ENCODE peak calls at places on chromosomes 1 and 21, in six cellular contexts. C is psoas muscle, V is caudate nucleus, H is adrenal gland, P is A549, M is NAMALWA. B is an unnamed sample.

GRCh38 chr1:165424454-165425283 is 20.3 kb downstream of the RXRG start:
- DNase-seq in C (peak; percentile 60), V (peak; percentile 16), H (no peak), P (no peak), M (no peak), B (peak; percentile 76)

GRCh38 chr1:84758968-84759491 is 68.8 kb upstream of the SSX2IP start:
- DNase-seq in C (no peak), V (peak; percentile 36), H (peak; percentile 34), P (no peak), M (no peak), B (no peak)

GRCh38 chr1:62230724-62231123 is 36.1 kb downstream of the L1TD1 start:
- DNase-seq in C (no peak), V (no peak), H (no peak), P (peak; percentile 30), M (no peak), B (no peak)

GRCh38 chr1:12542596-12543592 is 75.1 kb downstream of the DHRS3 start:
- DNase-seq in C (no peak), V (no peak), H (no peak), P (no peak), M (no peak), B (peak; percentile 6)

GRCh38 chr1:36673207-36673606 is 190.5 kb upstream of the CSF3R start:
- DNase-seq in C (no peak), V (no peak), H (no peak), P (no peak), M (no peak), B (no peak)

GRCh38 chr1:18938008-18938706 is 18.3 kb downstream of the IFFO2 start:
- DNase-seq in C (no peak), V (no peak), H (peak; percentile 72), P (no peak), M (no peak), B (no peak)

GRCh38 chr1:222928212-222928611 is 113.4 kb downstream of the DISP1 start:
- DNase-seq in C (peak; percentile 64), V (peak; percentile 17), H (peak; percentile 74), P (no peak), M (no peak), B (peak; percentile 82)

GRCh38 chr1:200491097-200491496 is 81.3 kb upstream of the ZNF281 start:
- DNase-seq in C (no peak), V (no peak), H (no peak), P (no peak), M (no peak), B (no peak)

GRCh38 chr21:41185802-41186201 is 17.8 kb downstream of the BACE2 start:
- DNase-seq in C (no peak), V (no peak), H (no peak), P (no peak), M (no peak), B (no peak)

GRCh38 chr1:24417681-24418080 is 2.1 kb downstream of the NIPAL3 start:
- DNase-seq in C (no peak), V (no peak), H (no peak), P (no peak), M (no peak), B (no peak)

GRCh38 chr1:48870596-48870995 is 93.9 kb upstream of the BEND5 start:
- DNase-seq in C (no peak), V (no peak), H (no peak), P (no peak), M (peak; percentile 43), B (no peak)

GRCh38 chr1:111221633-111222286 is 5.8 kb upstream of the CHI3L2 start:
- DNase-seq in C (no peak), V (no peak), H (no peak), P (no peak), M (peak; percentile 81), B (no peak)

GRCh38 chr1:172447641-172448040 is 3.8 kb upstream of the PIGC start:
- DNase-seq in C (no peak), V (no peak), H (peak; percentile 28), P (no peak), M (no peak), B (no peak)

GRCh38 chr1:109907190-109907774 is 3.4 kb upstream of the CSF1 start:
- DNase-seq in C (no peak), V (no peak), H (no peak), P (no peak), M (no peak), B (no peak)

GRCh38 chr1:109425391-109425790 is 857 bp downstream of the PSMA5 start:
- DNase-seq in C (no peak), V (no peak), H (no peak), P (no peak), M (peak; percentile 77), B (no peak)

GRCh38 chr1:40432644-40433385 is 17.5 kb upstream of the ZFP69B start:
- DNase-seq in C (no peak), V (no peak), H (no peak), P (no peak), M (no peak), B (no peak)

GRCh38 chr1:20282544-20282943 is 8.1 kb upstream of the VWA5B1 start:
- DNase-seq in C (peak; percentile 76), V (peak; percentile 1), H (no peak), P (no peak), M (no peak), B (peak; percentile 63)

GRCh38 chr1:31944205-31945089 is 6.3 kb upstream of the PTP4A2 start:
- DNase-seq in C (peak; percentile 94), V (peak; percentile 56), H (peak; percentile 79), P (peak; percentile 77), M (peak; percentile 78), B (peak; percentile 98)

GRCh38 chr21:31337086-31337485 is 7.0 kb downstream of the TIAM1 start:
- DNase-seq in C (no peak), V (no peak), H (no peak), P (no peak), M (no peak), B (no peak)

GRCh38 chr1:19582318-19582717 is 61.8 kb upstream of the NBL1 start:
- DNase-seq in C (peak; percentile 61), V (peak; percentile 1), H (peak; percentile 42), P (peak; percentile 25), M (peak; percentile 78), B (peak; percentile 75)

GRCh38 chr1:1020415-1021009 is 592 bp downstream of the AGRN start:
- DNase-seq in C (no peak), V (no peak), H (no peak), P (no peak), M (no peak), B (no peak)

GRCh38 chr1:211537253-211537652 is 41.7 kb downstream of the SLC30A1 start:
- DNase-seq in C (no peak), V (peak; percentile 18), H (no peak), P (no peak), M (no peak), B (no peak)

GRCh38 chr1:21258331-21259134 is 31.7 kb downstream of the ECE1 start:
- DNase-seq in C (no peak), V (no peak), H (no peak), P (no peak), M (no peak), B (peak; percentile 30)

GRCh38 chr1:200366577-200367253 is 43.1 kb downstream of the ZNF281 start:
- DNase-seq in C (no peak), V (no peak), H (no peak), P (no peak), M (no peak), B (no peak)

GRCh38 chr1:36962991-36963390 is 71.3 kb downstream of the GRIK3 start:
- DNase-seq in C (no peak), V (no peak), H (no peak), P (no peak), M (no peak), B (no peak)

GRCh38 chr1:226647719-226648118 is 91.4 kb downstream of the ITPKB start:
- DNase-seq in C (peak; percentile 44), V (no peak), H (no peak), P (no peak), M (no peak), B (no peak)

GRCh38 chr1:111669268-111669667 is 49.7 kb downstream of the RAP1A start:
- DNase-seq in C (no peak), V (no peak), H (no peak), P (no peak), M (no peak), B (no peak)

GRCh38 chr1:95116666-95117206 is 419 bp upstream of the TLCD4 start:
- DNase-seq in C (peak; percentile 61), V (peak; percentile 67), H (peak; percentile 70), P (peak; percentile 74), M (peak; percentile 81), B (peak; percentile 78)

GRCh38 chr1:31905093-31905509 is 33.1 kb downstream of the PTP4A2 start:
- DNase-seq in C (no peak), V (no peak), H (no peak), P (no peak), M (no peak), B (no peak)

GRCh38 chr21:24759348-24760118 is 847.7 kb downstream of the MRPL39 start:
- DNase-seq in C (no peak), V (no peak), H (no peak), P (no peak), M (peak; percentile 9), B (no peak)

GRCh38 chr1:243413431-243414151 is 157.8 kb downstream of the SDCCAG8 start:
- DNase-seq in C (no peak), V (no peak), H (no peak), P (no peak), M (no peak), B (no peak)

B was measured in right cardiac atrium.